ENCODE peak calls at places on chromosomes 16 and 17, in ten cellular contexts. X, K, C, N, W, S, P, J, V and A are unnamed samples.

GRCh38 chr17:721540-721937 is 6.9 kb upstream of the VPS53 start:
- DNase-seq in X (no peak), K (no peak), C (no peak), N (no peak), W (no peak), S (no peak), P (no peak), J (no peak), V (no peak), A (no peak)

GRCh38 chr17:68420065-68420847 is 37.0 kb downstream of the WIPI1 start:
- DNase-seq in X (no peak), K (no peak), C (no peak), N (no peak), W (no peak), S (no peak), P (no peak), J (no peak), V (no peak), A (no peak)

GRCh38 chr17:57404073-57404472 is 147.8 kb downstream of the MSI2 start:
- DNase-seq in X (no peak), K (no peak), C (no peak), N (no peak), W (no peak), S (peak), P (no peak), J (no peak), V (no peak), A (no peak)

GRCh38 chr17:28729950-28730330 is 1.4 kb downstream of the NEK8 start:
- DNase-seq in X (no peak), K (no peak), C (no peak), N (no peak), W (no peak), S (no peak), P (no peak), J (no peak), V (no peak), A (no peak)

GRCh38 chr17:64155090-64155630 is 25.2 kb upstream of the ERN1 start:
- DNase-seq in X (no peak), K (no peak), C (no peak), N (no peak), W (no peak), S (no peak), P (no peak), J (no peak), V (no peak), A (no peak)

GRCh38 chr16:26189496-26190005 is 497.8 kb downstream of the HS3ST4 start:
- DNase-seq in X (no peak), K (no peak), C (no peak), N (no peak), W (no peak), S (no peak), P (no peak), J (no peak), V (no peak), A (no peak)

GRCh38 chr16:11142261-11142630 is 113.8 kb downstream of the SOCS1 start:
- DNase-seq in X (no peak), K (no peak), C (no peak), N (no peak), W (no peak), S (no peak), P (no peak), J (no peak), V (no peak), A (no peak)

GRCh38 chr16:88649195-88649923 is 1.5 kb downstream of the CYBA start:
- DNase-seq in X (no peak), K (no peak), C (no peak), N (no peak), W (peak), S (no peak), P (no peak), J (no peak), V (no peak), A (no peak)

GRCh38 chr17:28492352-28493310 is 13.5 kb upstream of the FOXN1 start:
- DNase-seq in X (no peak), K (no peak), C (no peak), N (no peak), W (no peak), S (no peak), P (no peak), J (no peak), V (no peak), A (no peak)